ENCODE peak calls at places on chromosomes 12 and 14, in eight cellular contexts. W is fibroblast of lung, Z is psoas muscle, S is pancreas, J is lung, N is body of pancreas, I is ovary, D is keratinocyte. P is an unnamed sample. For H3K9me3, the result is how much of the 10 kb centered on the place peaks cover.

GRCh38 chr14:90398315-90398811 is 1.5 kb downstream of the CALM1 start:
- DNase-seq in Z (no peak), N (peak), I (no peak), D (no peak), S (peak), W (no peak), J (peak), P (peak)

GRCh38 chr12:59517522-59517921 is 78.3 kb upstream of the SLC16A7 start:
- DNase-seq in J (no peak), D (no peak), N (no peak), W (no peak), I (no peak), Z (no peak), S (no peak), P (no peak)

GRCh38 chr12:54749191-54749818 is 101.1 kb upstream of the DCD start:
- DNase-seq in S (no peak), D (no peak), I (no peak), J (no peak), N (peak), Z (no peak), W (peak), P (peak)

GRCh38 chr14:87944987-87945604 is 47.9 kb downstream of the GALC start:
- DNase-seq in Z (no peak), W (peak), I (no peak), J (no peak), D (peak), S (no peak), N (no peak), P (no peak)

GRCh38 chr14:26427059-26427458 is 170.8 kb downstream of the NOVA1 start:
- DNase-seq in W (peak), I (no peak), Z (no peak), N (no peak), J (no peak), D (no peak), S (no peak), P (no peak)

GRCh38 chr14:32217301-32217700 is 14.2 kb upstream of the RNU6-8 start:
- DNase-seq in D (no peak), S (no peak), Z (no peak), N (no peak), I (no peak), J (no peak), W (no peak), P (peak)

GRCh38 chr14:92744198-92744597 is 4.2 kb downstream of the LGMN start:
- DNase-seq in N (no peak), W (no peak), S (no peak), J (no peak), I (no peak), Z (no peak), D (no peak), P (no peak)

GRCh38 chr12:58537278-58537677 is 383.0 kb downstream of the LRIG3 start:
- DNase-seq in S (no peak), N (no peak), D (no peak), Z (no peak), W (peak), J (no peak), I (no peak), P (no peak)

GRCh38 chr12:121004253-121004815 is 12.0 kb downstream of the C12orf43 start:
- DNase-seq in J (no peak), D (no peak), Z (no peak), I (no peak), N (no peak), S (no peak), W (no peak), P (no peak)

GRCh38 chr12:113068312-113068935 is 11.9 kb downstream of the DTX1 start:
- DNase-seq in J (no peak), W (no peak), I (no peak), D (no peak), Z (no peak), N (no peak), S (no peak), P (no peak)

GRCh38 chr12:66584673-66585072 is 94.2 kb downstream of the GRIP1 start:
- DNase-seq in D (no peak), I (no peak), S (no peak), J (no peak), Z (no peak), N (no peak), W (no peak), P (no peak)

GRCh38 chr12:57732726-57733593 is 5.6 kb downstream of the AGAP2 start:
- DNase-seq in N (no peak), J (no peak), S (no peak), Z (no peak), I (no peak), W (no peak), D (no peak), P (no peak)

GRCh38 chr12:6053541-6053940 is 70.9 kb downstream of the VWF start:
- DNase-seq in J (no peak), D (no peak), S (no peak), N (no peak), I (no peak), W (no peak), Z (no peak), P (no peak)

GRCh38 chr12:122308811-122309210 is 42.5 kb upstream of the VPS33A start:
- DNase-seq in I (no peak), W (no peak), N (no peak), Z (no peak), J (no peak), S (no peak), D (no peak), P (no peak)

GRCh38 chr14:23160924-23161522 is 22.4 kb downstream of the SLC7A8 start:
- DNase-seq in W (peak), N (peak), I (peak), D (no peak), Z (peak), J (peak), S (no peak), P (no peak)

GRCh38 chr12:89947437-89948265 is 239.0 kb upstream of the ATP2B1 start:
- DNase-seq in W (peak), S (no peak), N (no peak), J (no peak), Z (no peak), I (no peak), D (no peak), P (peak)

GRCh38 chr14:98136019-98136418 is 1136.0 kb downstream of the BCL11B start:
- DNase-seq in N (no peak), D (no peak), W (no peak), Z (no peak), I (no peak), S (no peak), J (no peak), P (no peak)

DNA sequence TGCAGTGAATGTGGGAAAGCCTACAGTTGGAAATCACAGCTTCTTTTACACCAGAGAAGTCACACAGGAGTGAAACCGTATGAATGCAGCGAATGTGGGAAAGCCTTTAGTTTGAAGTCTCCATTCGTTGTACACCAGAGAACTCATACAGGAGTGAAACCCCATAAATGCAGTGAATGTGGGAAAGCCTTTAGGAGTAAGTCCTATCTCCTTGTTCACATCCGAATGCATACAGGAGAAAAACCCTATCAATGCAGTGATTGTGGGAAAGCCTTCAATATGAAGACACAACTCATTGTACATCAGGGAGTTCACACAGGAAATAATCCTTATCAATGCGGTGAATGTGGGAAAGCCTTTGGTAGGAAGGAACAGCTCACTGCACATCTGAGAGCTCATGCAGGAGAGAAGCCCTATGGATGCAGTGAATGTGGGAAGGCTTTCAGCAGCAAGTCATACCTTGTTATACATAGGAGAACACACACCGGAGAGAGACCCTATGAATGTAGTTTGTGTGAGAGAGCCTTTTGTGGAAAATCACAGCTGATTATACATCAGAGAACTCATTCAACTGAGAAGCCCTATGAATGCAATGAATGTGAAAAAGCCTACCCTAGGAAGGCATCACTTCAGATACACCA is 24.6 kb downstream of the ZNF26 start:
- DNase-seq in D (no peak), S (no peak), J (no peak), I (no peak), Z (no peak), W (peak), N (no peak), P (no peak)
- H3K9me3 ChIP-seq in D (under half), S (under half), J (half or more), I (half or more), Z (half or more), W (under half), N (under half), P (under half)

DNA sequence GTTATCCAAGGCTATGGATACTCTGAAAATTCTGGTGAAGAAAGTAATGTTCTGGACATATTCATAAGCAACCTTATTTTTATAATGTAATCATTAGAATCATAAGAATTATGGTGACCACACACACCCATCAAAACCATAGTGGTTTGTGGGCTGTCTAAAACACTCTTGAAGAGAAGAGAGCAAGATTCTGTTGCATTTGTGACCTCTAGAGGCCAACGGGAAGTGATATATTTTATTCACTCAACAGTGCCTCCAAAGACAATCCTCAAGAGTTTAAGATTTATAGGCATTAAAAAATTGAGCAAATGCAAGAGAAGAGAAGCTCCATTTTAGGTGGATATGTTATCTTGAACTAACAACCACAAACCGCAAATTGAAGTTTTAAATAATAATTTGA is 68.5 kb upstream of the LGR5 start:
- DNase-seq in N (no peak), Z (no peak), D (no peak), W (peak), J (no peak), S (no peak), I (no peak), P (no peak)
- TF ChIP-seq CTCF in N (peak), Z (no peak), D (no peak), W (no peak), J (no peak), S (no peak), I (no peak), P (no peak)

DNA sequence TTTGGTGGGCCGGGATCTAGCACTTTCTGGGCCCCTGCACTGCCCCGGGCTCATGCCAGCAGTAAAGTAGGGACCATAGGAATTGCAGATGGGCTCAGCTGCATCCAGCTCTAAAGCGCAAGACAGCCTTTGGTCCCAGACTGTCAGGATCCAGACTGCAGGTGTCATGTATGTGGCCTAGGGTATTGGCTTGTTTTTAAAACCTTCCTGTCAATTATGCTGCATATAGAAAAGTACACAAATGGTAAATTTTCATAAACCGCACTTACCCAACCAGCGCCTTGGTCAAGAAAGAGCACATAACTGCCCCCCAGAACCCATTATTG is 6.3 kb downstream of the NR4A1 start:
- DNase-seq in D (no peak), J (no peak), Z (no peak), N (no peak), W (peak), I (no peak), S (no peak), P (no peak)
- H3K27ac ChIP-seq in D (no peak), J (no peak), Z (no peak), N (no peak), W (no peak), I (no peak), S (no peak), P (no peak)

GRCh38 chr14:66575014-66575413 is 67.1 kb downstream of the GPHN start:
- DNase-seq in Z (no peak), N (no peak), I (no peak), J (no peak), W (no peak), S (no peak), D (no peak), P (no peak)
- H3K9me3 ChIP-seq in Z (under half), N (under half), I (under half), J (under half), W (under half), S (under half), D (under half), P (under half)

GRCh38 chr12:93621986-93622385 is 49.5 kb downstream of the SOCS2 start:
- DNase-seq in W (peak), J (peak), D (no peak), N (no peak), I (no peak), Z (no peak), S (no peak), P (no peak)

GRCh38 chr12:93622485-93622884 is 50.0 kb downstream of the SOCS2 start:
- DNase-seq in S (no peak), D (no peak), I (no peak), W (peak), N (no peak), Z (no peak), J (peak), P (no peak)

GRCh38 chr12:93624595-93625294 is 52.3 kb downstream of the SOCS2 start:
- DNase-seq in W (peak), I (no peak), S (no peak), N (no peak), Z (no peak), J (peak), D (peak), P (no peak)

DNA sequence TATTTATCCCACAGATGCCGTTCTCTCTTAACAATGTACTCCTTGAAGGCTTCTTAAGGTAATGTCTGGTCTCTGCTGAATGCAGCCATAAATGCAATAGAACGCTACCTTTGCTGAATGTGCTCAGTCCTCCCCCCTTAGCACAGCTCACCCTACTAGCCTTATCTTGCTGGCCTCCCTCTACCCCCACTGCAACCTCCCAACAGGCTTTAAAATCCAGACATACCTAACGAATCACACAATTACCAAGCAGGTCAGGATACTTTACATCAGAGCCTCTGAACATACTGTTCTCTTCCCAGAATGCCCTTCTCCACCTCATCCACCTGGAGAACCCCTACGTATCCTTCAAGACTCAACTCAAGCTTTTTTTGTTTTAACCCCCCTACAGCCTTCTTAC is 51.0 kb upstream of the CRADD start:
- DNase-seq in S (no peak), D (peak), Z (no peak), J (peak), I (no peak), N (no peak), W (no peak), P (no peak)
- TF ChIP-seq CTCF in S (no peak), D (no peak), Z (no peak), J (no peak), I (no peak), N (no peak), W (no peak), P (no peak)

P was measured in WERI-Rb-1.